ENCODE peak calls at places on chromosomes 1 and 21, in four cellular contexts. H is neural progenitor cell, C is left ventricle myocardium inferior, L is GM12878. W is an unnamed sample. For H3K36me3, the result is how much of the 10 kb centered on the place peaks cover.

GRCh38 chr1:157932082-157932481 is 61.4 kb upstream of the KIRREL1 start:
- DNase-seq in H (no peak), C (no peak), L (no peak), W (no peak)

GRCh38 chr21:34886554-34887385 is 162.3 kb downstream of the RUNX1 start:
- DNase-seq in H (peak), C (peak), L (no peak), W (peak)

GRCh38 chr1:67211589-67212563 is 45.6 kb downstream of the IL23R start:
- DNase-seq in H (peak), C (no peak), L (no peak), W (no peak)

GRCh38 chr1:155127105-155127671 is 488 bp upstream of the EFNA1 start:
- DNase-seq in H (peak), C (peak), L (no peak), W (peak)

GRCh38 chr1:5574641-5575040 is 417.6 kb downstream of the NPHP4 start:
- DNase-seq in H (no peak), C (no peak), L (no peak), W (no peak)

GRCh38 chr1:155060736-155061135 is 2.8 kb upstream of the EFNA4 start:
- DNase-seq in H (no peak), C (no peak), L (no peak), W (no peak)

GRCh38 chr1:222084996-222085395 is 343.1 kb upstream of the DUSP10 start:
- DNase-seq in H (no peak), C (no peak), L (no peak), W (no peak)

GRCh38 chr1:231935856-231936255 is 309.3 kb downstream of the DISC1 start:
- DNase-seq in H (no peak), C (no peak), L (no peak), W (no peak)

GRCh38 chr1:39061951-39062350 is 35.8 kb downstream of the NDUFS5 start:
- DNase-seq in H (no peak), C (no peak), L (no peak), W (no peak)

GRCh38 chr1:241990040-241990439 is 8.9 kb downstream of the MAP1LC3C start:
- DNase-seq in H (no peak), C (peak), L (no peak), W (no peak)

GRCh38 chr1:156064615-156065014 is 3.7 kb downstream of the RAB25 start:
- DNase-seq in H (no peak), C (no peak), L (no peak), W (no peak)

GRCh38 chr1:200668514-200669313 is 993 bp downstream of the DDX59 start:
- DNase-seq in H (no peak), C (no peak), L (no peak), W (no peak)
- H3K36me3 ChIP-seq in H (under half), C (under half), L (under half), W (under half)

DNA sequence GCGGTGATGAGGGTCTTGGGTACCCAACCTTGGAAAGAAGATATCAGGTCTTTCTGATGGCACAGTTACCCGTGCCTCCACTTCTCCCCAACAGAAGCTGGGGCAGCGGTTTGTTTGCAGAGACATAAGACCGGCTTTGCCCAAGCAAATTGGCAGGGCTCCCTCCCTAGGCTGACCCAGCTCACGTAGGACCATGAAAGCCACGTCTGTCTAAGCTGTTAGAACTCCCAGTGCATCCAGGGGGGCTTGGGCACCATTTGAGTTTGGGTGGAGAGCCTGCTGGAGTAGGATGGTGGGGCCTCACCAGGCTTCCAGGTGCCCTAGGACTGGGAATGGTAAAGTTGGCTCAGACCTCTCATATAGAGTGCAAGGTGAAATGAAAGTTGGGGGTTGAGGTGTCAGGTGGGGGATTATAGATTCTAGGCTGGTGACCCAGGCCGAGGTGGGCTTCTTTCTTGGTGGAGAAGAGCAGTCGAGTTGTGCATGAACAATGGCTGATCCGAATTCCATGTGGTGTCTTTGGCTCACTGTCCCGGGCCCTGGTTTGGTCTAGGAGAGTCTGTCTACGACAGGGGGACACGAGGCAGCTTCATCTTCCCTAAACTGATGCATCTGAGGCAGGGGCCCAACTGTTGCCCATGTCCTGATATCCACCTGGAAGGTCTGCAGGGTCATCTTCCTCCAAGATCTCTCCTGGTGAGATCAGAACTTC is 3.4 kb downstream of the POU3F1 start:
- DNase-seq in H (no peak), C (no peak), L (no peak), W (no peak)
- H3K4me3 ChIP-seq in H (peak), C (no peak), L (no peak), W (no peak)

DNA sequence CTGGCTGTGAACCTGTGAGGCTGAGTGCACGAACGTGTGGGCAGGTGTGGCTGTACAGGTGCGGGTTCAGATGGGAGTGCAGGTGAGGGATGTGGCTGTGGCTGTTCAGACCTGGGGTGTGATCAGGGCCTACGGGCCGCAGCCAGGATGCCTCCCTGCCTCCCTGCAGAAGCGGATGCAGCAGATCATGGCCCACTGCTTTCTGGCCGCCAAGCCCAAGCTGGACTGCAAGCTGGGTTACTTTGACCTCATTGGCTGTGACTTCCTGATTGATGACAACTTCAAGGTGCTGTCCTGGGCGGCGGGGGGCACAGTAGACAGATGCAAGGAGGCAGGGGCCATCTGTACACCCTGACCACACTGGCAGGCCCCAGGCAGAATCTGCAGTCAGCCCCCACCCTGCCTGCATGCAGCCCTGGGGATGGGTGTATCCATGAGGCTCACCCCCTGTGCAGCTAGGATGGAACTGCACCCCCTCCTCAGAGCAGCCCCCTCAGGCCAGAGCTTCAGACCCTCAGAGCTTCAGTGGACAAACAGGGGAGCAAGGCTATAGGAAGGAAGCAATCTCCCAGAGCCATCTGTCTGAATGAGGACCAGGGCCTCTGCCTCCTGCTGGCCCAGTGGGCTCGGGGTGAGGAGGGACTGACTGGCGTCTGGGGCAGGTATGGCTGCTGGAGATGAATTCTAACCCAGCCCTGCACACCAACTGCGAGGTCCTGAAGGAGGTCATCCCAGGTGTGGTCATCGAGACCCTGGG is 9.8 kb downstream of the TNFRSF18 start:
- DNase-seq in H (no peak), C (peak), L (no peak), W (peak)
- H3K36me3 ChIP-seq in H (under half), C (under half), L (under half), W (under half)

GRCh38 chr1:2234762-2235113 is 6.6 kb downstream of the SKI start:
- DNase-seq in H (no peak), C (no peak), L (no peak), W (no peak)
- H3K4me3 ChIP-seq in H (no peak), C (peak), L (peak), W (no peak)

GRCh38 chr1:119962296-119962968 is 66.1 kb upstream of the ADAM30 start:
- DNase-seq in H (no peak), C (no peak), L (no peak), W (no peak)
- H3K36me3 ChIP-seq in H (under half), C (under half), L (under half), W (under half)

GRCh38 chr1:179742291-179742690 is 800 bp upstream of the FAM163A start:
- DNase-seq in H (no peak), C (no peak), L (no peak), W (no peak)
- H3K4me3 ChIP-seq in H (peak), C (peak), L (no peak), W (no peak)

GRCh38 chr21:32314806-32315205 is 16.2 kb downstream of the MRAP start:
- DNase-seq in H (no peak), C (no peak), L (no peak), W (no peak)
- H3K36me3 ChIP-seq in H (under half), C (half or more), L (under half), W (under half)

DNA sequence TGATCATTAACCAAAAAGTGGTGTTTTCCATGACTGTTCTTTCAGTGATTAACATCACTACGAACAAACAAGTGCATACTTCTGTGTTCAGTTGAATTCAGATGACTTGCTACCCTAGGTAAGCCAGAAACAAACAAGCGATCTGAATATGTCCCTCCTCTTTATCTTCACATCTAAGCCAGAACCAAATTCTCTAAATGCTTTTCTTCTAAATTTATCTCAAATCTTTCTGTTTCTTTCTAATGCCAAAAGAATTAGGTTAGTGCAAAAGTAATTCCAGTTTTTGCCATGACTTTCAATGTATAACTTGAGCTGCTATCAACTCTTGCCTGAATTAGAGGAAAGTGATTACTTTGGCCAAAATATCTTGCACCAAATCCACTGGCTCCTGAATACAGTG is 481.2 kb downstream of the COL11A1 start:
- DNase-seq in H (no peak), C (no peak), L (no peak), W (no peak)
- H3K4me3 ChIP-seq in H (no peak), C (no peak), L (no peak), W (no peak)

DNA sequence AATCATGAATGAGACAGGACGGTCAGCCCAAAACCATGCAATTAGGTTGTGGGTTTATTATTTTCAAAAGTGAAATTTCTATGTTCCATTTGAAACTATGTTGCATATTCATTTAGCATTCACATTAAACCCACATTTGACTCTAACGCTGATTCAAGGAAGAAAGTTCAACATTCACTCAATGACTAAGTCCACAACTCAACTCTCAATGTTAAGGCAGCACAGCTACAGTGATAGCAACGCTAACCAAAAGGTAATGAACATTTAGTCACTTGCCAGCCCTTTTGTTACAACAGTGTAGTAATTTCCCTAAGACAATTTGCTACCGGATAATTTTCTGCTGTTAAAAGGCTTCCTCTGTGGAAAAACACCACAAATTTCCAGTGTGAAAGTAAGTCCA is 6.4 kb upstream of the SYNJ1 start:
- DNase-seq in H (no peak), C (no peak), L (no peak), W (no peak)
- H3K36me3 ChIP-seq in H (under half), C (half or more), L (under half), W (under half)

DNA sequence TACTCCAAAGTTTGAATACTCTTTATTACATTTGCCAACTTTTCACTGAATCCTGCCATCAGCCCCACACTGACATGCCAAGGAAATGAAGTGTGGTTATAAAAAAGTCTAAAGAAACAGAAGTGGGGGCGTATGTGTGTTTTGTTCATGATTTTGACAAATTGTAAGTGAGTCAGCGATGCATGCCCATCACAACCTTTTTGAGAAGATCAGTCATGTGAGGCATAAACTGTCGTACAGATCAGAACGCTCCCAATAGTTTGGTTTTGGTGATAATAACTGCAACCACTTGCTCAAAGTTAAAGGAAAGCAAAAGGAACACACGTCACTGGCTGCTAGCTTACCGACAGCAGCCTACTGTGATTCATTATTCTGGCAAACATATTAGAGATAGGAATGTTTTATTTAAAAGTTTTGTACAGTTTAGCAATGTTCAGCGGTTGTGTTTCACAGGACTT is 95.6 kb downstream of the RGS2 start:
- DNase-seq in H (no peak), C (no peak), L (no peak), W (no peak)
- H3K4me3 ChIP-seq in H (no peak), C (no peak), L (no peak), W (no peak)